ENCODE peak calls at places on chromosomes 4 and X, in nine cellular contexts. One of them, this sample, is unnamed.

GRCh38 chr4:42915484-42915883 is 23.0 kb downstream of the GRXCR1 start:
- DNase-seq in right lobe of liver: no peak
- DNase-seq in heart left ventricle: no peak
- DNase-seq in thoracic aorta: no peak
- DNase-seq in activated CD4-positive, CD25-positive, alpha-beta regulatory T cell: no peak
- DNase-seq in kidney: no peak
- DNase-seq in NCI-H748 treated with DMSO at 0.1 percent for 48 hours: no peak
- DNase-seq in fibroblast of lung: no peak
- DNase-seq in T-cell: no peak
- DNase-seq in this sample: no peak

GRCh38 chr4:173223743-173224142 is 55.1 kb downstream of the GALNT7 start:
- DNase-seq in kidney: no peak
- DNase-seq in NCI-H748 treated with DMSO at 0.1 percent for 48 hours: no peak
- DNase-seq in activated CD4-positive, CD25-positive, alpha-beta regulatory T cell: no peak
- DNase-seq in fibroblast of lung: no peak
- DNase-seq in T-cell: no peak
- DNase-seq in heart left ventricle: no peak
- DNase-seq in right lobe of liver: no peak
- DNase-seq in thoracic aorta: no peak
- DNase-seq in this sample: no peak

GRCh38 chr4:2067446-2068197 is 8.5 kb downstream of the NAT8L start:
- DNase-seq in heart left ventricle: no peak
- DNase-seq in kidney: peak; percentile 56
- DNase-seq in T-cell: no peak
- DNase-seq in fibroblast of lung: no peak
- DNase-seq in activated CD4-positive, CD25-positive, alpha-beta regulatory T cell: no peak
- DNase-seq in right lobe of liver: no peak
- DNase-seq in NCI-H748 treated with DMSO at 0.1 percent for 48 hours: no peak
- DNase-seq in thoracic aorta: no peak
- DNase-seq in this sample: peak; percentile 62

GRCh38 chr4:173958445-173958844 is 325.0 kb downstream of the FBXO8 start:
- DNase-seq in right lobe of liver: no peak
- DNase-seq in kidney: no peak
- DNase-seq in fibroblast of lung: peak; percentile 91
- DNase-seq in NCI-H748 treated with DMSO at 0.1 percent for 48 hours: no peak
- DNase-seq in heart left ventricle: no peak
- DNase-seq in activated CD4-positive, CD25-positive, alpha-beta regulatory T cell: no peak
- DNase-seq in thoracic aorta: no peak
- DNase-seq in T-cell: no peak
- DNase-seq in this sample: no peak

GRCh38 chr4:177041356-177041755 is 248.6 kb upstream of the VEGFC start:
- DNase-seq in kidney: no peak
- DNase-seq in heart left ventricle: no peak
- DNase-seq in thoracic aorta: no peak
- DNase-seq in right lobe of liver: no peak
- DNase-seq in NCI-H748 treated with DMSO at 0.1 percent for 48 hours: no peak
- DNase-seq in fibroblast of lung: peak; percentile 6
- DNase-seq in T-cell: no peak
- DNase-seq in activated CD4-positive, CD25-positive, alpha-beta regulatory T cell: no peak
- DNase-seq in this sample: no peak

GRCh38 chrX:13518126-13518525 is 51.3 kb upstream of the EGFL6 start:
- DNase-seq in activated CD4-positive, CD25-positive, alpha-beta regulatory T cell: no peak
- DNase-seq in NCI-H748 treated with DMSO at 0.1 percent for 48 hours: no peak
- DNase-seq in thoracic aorta: no peak
- DNase-seq in T-cell: no peak
- DNase-seq in heart left ventricle: no peak
- DNase-seq in kidney: no peak
- DNase-seq in fibroblast of lung: no peak
- DNase-seq in right lobe of liver: no peak
- DNase-seq in this sample: no peak

GRCh38 chr4:10018818-10019438 is 2.4 kb downstream of the SLC2A9 start:
- DNase-seq in right lobe of liver: peak; percentile 94
- DNase-seq in activated CD4-positive, CD25-positive, alpha-beta regulatory T cell: peak; percentile 80
- DNase-seq in fibroblast of lung: peak; percentile 93
- DNase-seq in heart left ventricle: peak; percentile 99
- DNase-seq in T-cell: peak; percentile 91
- DNase-seq in thoracic aorta: peak; percentile 82
- DNase-seq in NCI-H748 treated with DMSO at 0.1 percent for 48 hours: no peak
- DNase-seq in kidney: peak; percentile 99
- DNase-seq in this sample: peak; percentile 98

GRCh38 chr4:13092702-13093101 is 391.4 kb downstream of the RAB28 start:
- DNase-seq in NCI-H748 treated with DMSO at 0.1 percent for 48 hours: no peak
- DNase-seq in kidney: no peak
- DNase-seq in activated CD4-positive, CD25-positive, alpha-beta regulatory T cell: no peak
- DNase-seq in fibroblast of lung: peak; percentile 3
- DNase-seq in right lobe of liver: no peak
- DNase-seq in T-cell: no peak
- DNase-seq in thoracic aorta: no peak
- DNase-seq in heart left ventricle: peak; percentile 19
- DNase-seq in this sample: no peak

GRCh38 chr4:48780867-48781219 is 764 bp upstream of the FRYL start:
- DNase-seq in NCI-H748 treated with DMSO at 0.1 percent for 48 hours: no peak
- DNase-seq in heart left ventricle: peak; percentile 55
- DNase-seq in right lobe of liver: no peak
- DNase-seq in kidney: no peak
- DNase-seq in activated CD4-positive, CD25-positive, alpha-beta regulatory T cell: no peak
- DNase-seq in fibroblast of lung: peak; percentile 49
- DNase-seq in thoracic aorta: no peak
- DNase-seq in T-cell: peak; percentile 13
- DNase-seq in this sample: no peak

GRCh38 chrX:107686792-107687191 is 58.5 kb downstream of the PRPS1 start:
- DNase-seq in NCI-H748 treated with DMSO at 0.1 percent for 48 hours: no peak
- DNase-seq in right lobe of liver: no peak
- DNase-seq in activated CD4-positive, CD25-positive, alpha-beta regulatory T cell: no peak
- DNase-seq in thoracic aorta: no peak
- DNase-seq in T-cell: no peak
- DNase-seq in fibroblast of lung: no peak
- DNase-seq in heart left ventricle: no peak
- DNase-seq in kidney: no peak
- DNase-seq in this sample: no peak

GRCh38 chr4:99411041-99411440 is 24.1 kb downstream of the ADH7 start:
- DNase-seq in right lobe of liver: no peak
- DNase-seq in T-cell: no peak
- DNase-seq in NCI-H748 treated with DMSO at 0.1 percent for 48 hours: no peak
- DNase-seq in fibroblast of lung: no peak
- DNase-seq in activated CD4-positive, CD25-positive, alpha-beta regulatory T cell: no peak
- DNase-seq in thoracic aorta: no peak
- DNase-seq in kidney: no peak
- DNase-seq in heart left ventricle: no peak
- DNase-seq in this sample: no peak

GRCh38 chr4:102554482-102554881 is 53.3 kb downstream of the NFKB1 start:
- DNase-seq in heart left ventricle: peak; percentile 49
- DNase-seq in kidney: no peak
- DNase-seq in activated CD4-positive, CD25-positive, alpha-beta regulatory T cell: no peak
- DNase-seq in NCI-H748 treated with DMSO at 0.1 percent for 48 hours: no peak
- DNase-seq in thoracic aorta: no peak
- DNase-seq in right lobe of liver: no peak
- DNase-seq in T-cell: no peak
- DNase-seq in fibroblast of lung: peak; percentile 60
- DNase-seq in this sample: no peak

GRCh38 chr4:131649227-131649626 is 1499.9 kb upstream of the PCDH10 start:
- DNase-seq in T-cell: no peak
- DNase-seq in kidney: no peak
- DNase-seq in fibroblast of lung: no peak
- DNase-seq in NCI-H748 treated with DMSO at 0.1 percent for 48 hours: no peak
- DNase-seq in heart left ventricle: no peak
- DNase-seq in activated CD4-positive, CD25-positive, alpha-beta regulatory T cell: no peak
- DNase-seq in right lobe of liver: no peak
- DNase-seq in thoracic aorta: no peak
- DNase-seq in this sample: no peak

GRCh38 chrX:103823591-103823990 is 8.5 kb downstream of the RAB9B start:
- DNase-seq in activated CD4-positive, CD25-positive, alpha-beta regulatory T cell: no peak
- DNase-seq in fibroblast of lung: no peak
- DNase-seq in T-cell: no peak
- DNase-seq in right lobe of liver: no peak
- DNase-seq in NCI-H748 treated with DMSO at 0.1 percent for 48 hours: no peak
- DNase-seq in thoracic aorta: no peak
- DNase-seq in heart left ventricle: no peak
- DNase-seq in kidney: no peak
- DNase-seq in this sample: no peak

GRCh38 chrX:115690554-115691216 is 129.7 kb downstream of the PLS3 start:
- DNase-seq in thoracic aorta: peak; percentile 23
- DNase-seq in NCI-H748 treated with DMSO at 0.1 percent for 48 hours: peak; percentile 46
- DNase-seq in right lobe of liver: no peak
- DNase-seq in kidney: no peak
- DNase-seq in heart left ventricle: peak; percentile 25
- DNase-seq in fibroblast of lung: peak; percentile 79
- DNase-seq in T-cell: no peak
- DNase-seq in activated CD4-positive, CD25-positive, alpha-beta regulatory T cell: no peak
- DNase-seq in this sample: no peak

GRCh38 chr4:107069049-107069448 is 32.9 kb upstream of the DKK2 start:
- DNase-seq in kidney: no peak
- DNase-seq in heart left ventricle: no peak
- DNase-seq in thoracic aorta: no peak
- DNase-seq in T-cell: no peak
- DNase-seq in NCI-H748 treated with DMSO at 0.1 percent for 48 hours: no peak
- DNase-seq in activated CD4-positive, CD25-positive, alpha-beta regulatory T cell: no peak
- DNase-seq in fibroblast of lung: peak; percentile 66
- DNase-seq in right lobe of liver: no peak
- DNase-seq in this sample: no peak

GRCh38 chr4:56391270-56391669 is 4.0 kb upstream of the AASDH start:
- DNase-seq in NCI-H748 treated with DMSO at 0.1 percent for 48 hours: no peak
- DNase-seq in right lobe of liver: no peak
- DNase-seq in kidney: no peak
- DNase-seq in fibroblast of lung: no peak
- DNase-seq in heart left ventricle: no peak
- DNase-seq in T-cell: no peak
- DNase-seq in thoracic aorta: no peak
- DNase-seq in activated CD4-positive, CD25-positive, alpha-beta regulatory T cell: no peak
- DNase-seq in this sample: no peak

GRCh38 chr4:114384629-114385028 is 214.0 kb upstream of the UGT8 start:
- DNase-seq in heart left ventricle: no peak
- DNase-seq in kidney: no peak
- DNase-seq in NCI-H748 treated with DMSO at 0.1 percent for 48 hours: no peak
- DNase-seq in right lobe of liver: no peak
- DNase-seq in activated CD4-positive, CD25-positive, alpha-beta regulatory T cell: no peak
- DNase-seq in fibroblast of lung: peak; percentile 76
- DNase-seq in thoracic aorta: no peak
- DNase-seq in T-cell: no peak
- DNase-seq in this sample: no peak

GRCh38 chr4:186557486-186557885 is 2.1 kb upstream of the MTNR1A start:
- DNase-seq in heart left ventricle: no peak
- DNase-seq in NCI-H748 treated with DMSO at 0.1 percent for 48 hours: no peak
- DNase-seq in thoracic aorta: no peak
- DNase-seq in kidney: no peak
- DNase-seq in fibroblast of lung: no peak
- DNase-seq in T-cell: no peak
- DNase-seq in activated CD4-positive, CD25-positive, alpha-beta regulatory T cell: no peak
- DNase-seq in right lobe of liver: no peak
- DNase-seq in this sample: no peak

GRCh38 chr4:183011213-183011907 is 87.7 kb upstream of the WWC2 start:
- DNase-seq in kidney: no peak
- DNase-seq in T-cell: no peak
- DNase-seq in heart left ventricle: no peak
- DNase-seq in fibroblast of lung: peak; percentile 47
- DNase-seq in NCI-H748 treated with DMSO at 0.1 percent for 48 hours: no peak
- DNase-seq in activated CD4-positive, CD25-positive, alpha-beta regulatory T cell: no peak
- DNase-seq in right lobe of liver: no peak
- DNase-seq in thoracic aorta: no peak
- DNase-seq in this sample: no peak

GRCh38 chr4:186020106-186020792 is 48.7 kb upstream of the TLR3 start:
- DNase-seq in heart left ventricle: no peak
- DNase-seq in kidney: no peak
- DNase-seq in NCI-H748 treated with DMSO at 0.1 percent for 48 hours: no peak
- DNase-seq in activated CD4-positive, CD25-positive, alpha-beta regulatory T cell: no peak
- DNase-seq in T-cell: no peak
- DNase-seq in right lobe of liver: no peak
- DNase-seq in fibroblast of lung: no peak
- DNase-seq in thoracic aorta: no peak
- DNase-seq in this sample: no peak

GRCh38 chrX:111168314-111168713 is 72.3 kb downstream of the PAK3 start:
- DNase-seq in activated CD4-positive, CD25-positive, alpha-beta regulatory T cell: no peak
- DNase-seq in thoracic aorta: no peak
- DNase-seq in fibroblast of lung: peak; percentile 0
- DNase-seq in T-cell: no peak
- DNase-seq in kidney: no peak
- DNase-seq in heart left ventricle: no peak
- DNase-seq in right lobe of liver: no peak
- DNase-seq in NCI-H748 treated with DMSO at 0.1 percent for 48 hours: peak; percentile 26
- DNase-seq in this sample: no peak

GRCh38 chr4:38957239-38957815 is 74.9 kb downstream of the TMEM156 start:
- DNase-seq in kidney: no peak
- DNase-seq in fibroblast of lung: peak; percentile 29
- DNase-seq in right lobe of liver: no peak
- DNase-seq in activated CD4-positive, CD25-positive, alpha-beta regulatory T cell: no peak
- DNase-seq in thoracic aorta: no peak
- DNase-seq in NCI-H748 treated with DMSO at 0.1 percent for 48 hours: no peak
- DNase-seq in T-cell: no peak
- DNase-seq in heart left ventricle: no peak
- DNase-seq in this sample: no peak

GRCh38 chr4:74933562-74934015 is 673 bp downstream of the PARM1 start:
- DNase-seq in right lobe of liver: peak; percentile 13
- DNase-seq in activated CD4-positive, CD25-positive, alpha-beta regulatory T cell: no peak
- DNase-seq in T-cell: no peak
- DNase-seq in kidney: no peak
- DNase-seq in thoracic aorta: no peak
- DNase-seq in NCI-H748 treated with DMSO at 0.1 percent for 48 hours: peak; percentile 35
- DNase-seq in fibroblast of lung: peak; percentile 6
- DNase-seq in heart left ventricle: peak; percentile 18
- DNase-seq in this sample: peak; percentile 76

GRCh38 chrX:136146614-136147319 is 566 bp upstream of the FHL1 start:
- DNase-seq in right lobe of liver: peak; percentile 29
- DNase-seq in kidney: peak; percentile 73
- DNase-seq in heart left ventricle: peak; percentile 35
- DNase-seq in thoracic aorta: no peak
- DNase-seq in T-cell: no peak
- DNase-seq in activated CD4-positive, CD25-positive, alpha-beta regulatory T cell: no peak
- DNase-seq in fibroblast of lung: no peak
- DNase-seq in NCI-H748 treated with DMSO at 0.1 percent for 48 hours: no peak
- DNase-seq in this sample: peak; percentile 81

GRCh38 chrX:40394302-40394701 is 186.5 kb upstream of the ATP6AP2 start:
- DNase-seq in heart left ventricle: no peak
- DNase-seq in fibroblast of lung: no peak
- DNase-seq in NCI-H748 treated with DMSO at 0.1 percent for 48 hours: no peak
- DNase-seq in right lobe of liver: no peak
- DNase-seq in thoracic aorta: no peak
- DNase-seq in kidney: no peak
- DNase-seq in activated CD4-positive, CD25-positive, alpha-beta regulatory T cell: no peak
- DNase-seq in T-cell: no peak
- DNase-seq in this sample: no peak

GRCh38 chrX:135086197-135086854 is 34.0 kb downstream of the ETDB start:
- DNase-seq in right lobe of liver: no peak
- DNase-seq in NCI-H748 treated with DMSO at 0.1 percent for 48 hours: peak; percentile 30
- DNase-seq in activated CD4-positive, CD25-positive, alpha-beta regulatory T cell: peak; percentile 1
- DNase-seq in kidney: no peak
- DNase-seq in fibroblast of lung: peak; percentile 70
- DNase-seq in thoracic aorta: no peak
- DNase-seq in T-cell: no peak
- DNase-seq in heart left ventricle: no peak
- DNase-seq in this sample: no peak

GRCh38 chr4:79913581-79913980 is 159.4 kb downstream of the ANTXR2 start:
- DNase-seq in heart left ventricle: no peak
- DNase-seq in NCI-H748 treated with DMSO at 0.1 percent for 48 hours: no peak
- DNase-seq in T-cell: no peak
- DNase-seq in right lobe of liver: no peak
- DNase-seq in fibroblast of lung: peak; percentile 80
- DNase-seq in kidney: no peak
- DNase-seq in activated CD4-positive, CD25-positive, alpha-beta regulatory T cell: no peak
- DNase-seq in thoracic aorta: no peak
- DNase-seq in this sample: no peak

GRCh38 chr4:127249066-127249766 is 383.5 kb upstream of the INTU start:
- DNase-seq in right lobe of liver: no peak
- DNase-seq in activated CD4-positive, CD25-positive, alpha-beta regulatory T cell: no peak
- DNase-seq in NCI-H748 treated with DMSO at 0.1 percent for 48 hours: no peak
- DNase-seq in kidney: no peak
- DNase-seq in heart left ventricle: no peak
- DNase-seq in fibroblast of lung: peak; percentile 18
- DNase-seq in thoracic aorta: no peak
- DNase-seq in T-cell: no peak
- DNase-seq in this sample: no peak

GRCh38 chrX:11792461-11793421 is 34.7 kb downstream of the MSL3 start:
- DNase-seq in NCI-H748 treated with DMSO at 0.1 percent for 48 hours: no peak
- DNase-seq in heart left ventricle: no peak
- DNase-seq in fibroblast of lung: no peak
- DNase-seq in T-cell: peak; percentile 25
- DNase-seq in kidney: no peak
- DNase-seq in right lobe of liver: no peak
- DNase-seq in activated CD4-positive, CD25-positive, alpha-beta regulatory T cell: no peak
- DNase-seq in thoracic aorta: no peak
- DNase-seq in this sample: no peak

GRCh38 chrX:110146521-110146920 is 143.6 kb downstream of the TMEM164 start:
- DNase-seq in NCI-H748 treated with DMSO at 0.1 percent for 48 hours: peak; percentile 7
- DNase-seq in T-cell: no peak
- DNase-seq in heart left ventricle: peak; percentile 30
- DNase-seq in right lobe of liver: no peak
- DNase-seq in fibroblast of lung: peak; percentile 77
- DNase-seq in activated CD4-positive, CD25-positive, alpha-beta regulatory T cell: no peak
- DNase-seq in thoracic aorta: no peak
- DNase-seq in kidney: no peak
- DNase-seq in this sample: no peak

This sample was measured in spleen.